ENCODE peak calls at places on chromosomes 2 and 18, in seven cellular contexts. One of them, this sample, is unnamed. For H3K4me1, the result is how much of the 10 kb centered on the place peaks cover.

GRCh38 chr2:219702796-219703545 is 75.5 kb downstream of the SLC4A3 start:
- DNase-seq in spleen: no peak
- DNase-seq in transverse colon: no peak
- DNase-seq in SK-N-SH: no peak
- DNase-seq in stomach: no peak
- DNase-seq in breast epithelium: no peak
- DNase-seq in sigmoid colon: no peak
- DNase-seq in this sample: no peak

GRCh38 chr2:30038419-30038818 is 108.4 kb upstream of the YPEL5 start:
- DNase-seq in spleen: no peak
- DNase-seq in transverse colon: no peak
- DNase-seq in SK-N-SH: no peak
- DNase-seq in stomach: no peak
- DNase-seq in breast epithelium: no peak
- DNase-seq in sigmoid colon: no peak
- DNase-seq in this sample: no peak

GRCh38 chr2:159933727-159934049 is 128.7 kb downstream of the PLA2R1 start:
- DNase-seq in spleen: no peak
- DNase-seq in transverse colon: no peak
- DNase-seq in SK-N-SH: no peak
- DNase-seq in stomach: no peak
- DNase-seq in breast epithelium: no peak
- DNase-seq in sigmoid colon: no peak
- DNase-seq in this sample: no peak

GRCh38 chr2:101204400-101205095 is 48.1 kb upstream of the CNOT11 start:
- DNase-seq in spleen: no peak
- DNase-seq in transverse colon: no peak
- DNase-seq in SK-N-SH: no peak
- DNase-seq in stomach: no peak
- DNase-seq in breast epithelium: no peak
- DNase-seq in sigmoid colon: no peak
- DNase-seq in this sample: no peak

GRCh38 chr2:175167076-175167791 is 769 bp downstream of the ATF2 start:
- DNase-seq in spleen: no peak
- DNase-seq in transverse colon: peak
- DNase-seq in SK-N-SH: peak
- DNase-seq in stomach: no peak
- DNase-seq in breast epithelium: peak
- DNase-seq in sigmoid colon: no peak
- DNase-seq in this sample: no peak

GRCh38 chr18:54392621-54393023 is 34.9 kb downstream of the C18orf54 start:
- DNase-seq in spleen: no peak
- DNase-seq in transverse colon: no peak
- DNase-seq in SK-N-SH: peak
- DNase-seq in stomach: no peak
- DNase-seq in breast epithelium: no peak
- DNase-seq in sigmoid colon: no peak
- DNase-seq in this sample: no peak

GRCh38 chr18:73842795-73843394 is 304.7 kb downstream of the FBXO15 start:
- DNase-seq in spleen: no peak
- DNase-seq in transverse colon: peak
- DNase-seq in SK-N-SH: peak
- DNase-seq in stomach: peak
- DNase-seq in breast epithelium: peak
- DNase-seq in sigmoid colon: no peak
- DNase-seq in this sample: no peak

GRCh38 chr2:162422894-162423293 is 79.0 kb downstream of the GCA start:
- DNase-seq in spleen: no peak
- DNase-seq in transverse colon: no peak
- DNase-seq in SK-N-SH: no peak
- DNase-seq in stomach: no peak
- DNase-seq in breast epithelium: no peak
- DNase-seq in sigmoid colon: no peak
- DNase-seq in this sample: no peak

DNA sequence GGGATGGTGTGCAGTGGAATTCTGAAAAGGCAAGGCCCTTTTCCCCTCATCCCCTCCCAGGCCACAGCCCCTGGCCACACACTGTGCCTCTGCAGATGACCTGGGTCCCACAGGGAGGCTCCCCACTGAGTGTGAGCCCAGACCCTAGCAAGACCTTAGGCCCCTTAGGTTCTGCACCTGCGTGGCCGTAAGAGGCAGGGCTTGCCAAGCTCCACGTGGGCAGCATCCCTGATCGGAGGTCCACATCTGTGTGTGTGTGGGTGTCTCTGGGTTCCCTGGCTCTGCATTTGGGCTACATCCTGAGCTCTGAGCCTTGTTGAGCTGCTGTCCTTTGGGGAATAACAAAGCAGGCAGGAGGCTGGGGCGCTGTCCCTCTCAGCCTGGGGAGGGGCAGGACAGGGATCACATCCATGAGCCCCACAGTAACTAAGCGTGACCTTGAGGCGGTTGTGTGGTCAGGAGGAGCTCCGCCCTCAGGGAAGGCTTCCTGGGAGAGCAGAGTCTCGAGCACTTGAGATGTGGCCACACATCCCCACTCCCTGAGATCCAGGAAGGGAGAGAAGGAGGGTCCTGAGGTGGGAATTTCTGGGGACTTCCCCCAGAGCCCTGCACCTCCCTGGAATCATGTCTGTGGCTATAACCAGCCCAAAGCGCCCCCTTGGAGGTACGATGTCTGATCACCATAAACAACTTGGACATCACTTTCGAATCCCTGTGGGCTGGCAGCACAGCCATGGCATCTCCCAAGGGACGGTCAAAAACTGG is 84.8 kb downstream of the STPG4 start:
- DNase-seq in spleen: no peak
- DNase-seq in transverse colon: no peak
- DNase-seq in SK-N-SH: no peak
- DNase-seq in stomach: no peak
- DNase-seq in breast epithelium: no peak
- DNase-seq in sigmoid colon: no peak
- DNase-seq in this sample: no peak
- TF ChIP-seq CTCF in spleen: no peak
- TF ChIP-seq CTCF in transverse colon: no peak
- TF ChIP-seq CTCF in SK-N-SH: no peak
- TF ChIP-seq CTCF in stomach: no peak
- TF ChIP-seq CTCF in breast epithelium: no peak
- TF ChIP-seq CTCF in sigmoid colon: no peak
- TF ChIP-seq CTCF in this sample: no peak

GRCh38 chr2:46257476-46257875 is 39.7 kb upstream of the EPAS1 start:
- DNase-seq in spleen: no peak
- DNase-seq in transverse colon: no peak
- DNase-seq in SK-N-SH: peak
- DNase-seq in stomach: no peak
- DNase-seq in breast epithelium: no peak
- DNase-seq in sigmoid colon: no peak
- DNase-seq in this sample: no peak

GRCh38 chr2:46256563-46257142 is 40.6 kb upstream of the EPAS1 start:
- DNase-seq in spleen: no peak
- DNase-seq in transverse colon: no peak
- DNase-seq in SK-N-SH: no peak
- DNase-seq in stomach: no peak
- DNase-seq in breast epithelium: no peak
- DNase-seq in sigmoid colon: no peak
- DNase-seq in this sample: no peak

GRCh38 chr2:46249654-46250053 is 47.6 kb upstream of the EPAS1 start:
- DNase-seq in spleen: no peak
- DNase-seq in transverse colon: no peak
- DNase-seq in SK-N-SH: no peak
- DNase-seq in stomach: no peak
- DNase-seq in breast epithelium: no peak
- DNase-seq in sigmoid colon: no peak
- DNase-seq in this sample: no peak

GRCh38 chr2:46254474-46254873 is 42.7 kb upstream of the EPAS1 start:
- DNase-seq in spleen: no peak
- DNase-seq in transverse colon: no peak
- DNase-seq in SK-N-SH: no peak
- DNase-seq in stomach: no peak
- DNase-seq in breast epithelium: no peak
- DNase-seq in sigmoid colon: no peak
- DNase-seq in this sample: no peak

DNA sequence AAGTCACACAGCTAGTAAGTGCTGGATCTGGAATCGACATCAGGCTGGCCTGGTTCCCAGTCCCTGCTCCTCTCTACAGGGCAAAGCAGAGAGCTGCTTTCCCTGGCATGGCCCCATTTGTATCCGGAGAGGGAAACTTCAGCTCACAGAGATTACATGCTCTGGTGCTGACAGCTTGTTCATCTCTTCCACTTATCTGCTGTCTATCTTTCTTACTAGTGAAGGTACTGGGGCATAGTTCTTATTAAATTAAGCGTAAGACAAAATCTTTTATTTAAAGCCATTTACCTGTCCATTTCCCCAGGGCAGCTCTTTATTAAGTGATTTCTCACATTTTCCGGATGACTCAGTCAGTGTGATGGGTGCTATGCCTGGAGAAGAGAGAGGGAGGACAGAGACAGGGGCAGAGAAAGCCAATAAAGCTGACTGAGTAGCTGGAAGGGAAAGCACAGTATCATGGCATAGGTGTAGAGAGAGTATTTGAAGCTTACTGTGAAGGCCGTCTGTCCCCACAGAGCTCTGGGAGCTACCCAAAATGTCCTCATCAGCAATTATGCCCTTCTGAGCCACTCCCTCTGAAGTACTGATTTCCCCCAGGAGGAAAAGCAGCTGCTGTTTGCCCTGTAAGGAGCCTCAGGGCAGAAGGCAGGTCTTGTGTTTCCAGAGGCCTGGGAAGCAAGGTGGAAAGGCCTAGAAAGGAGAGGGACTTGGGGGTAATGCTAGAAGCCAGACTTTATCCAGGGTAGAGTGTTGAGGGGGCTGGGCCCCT is 44.1 kb upstream of the EPAS1 start:
- DNase-seq in spleen: no peak
- DNase-seq in transverse colon: no peak
- DNase-seq in SK-N-SH: peak
- DNase-seq in stomach: no peak
- DNase-seq in breast epithelium: no peak
- DNase-seq in sigmoid colon: no peak
- DNase-seq in this sample: no peak
- H3K4me1 ChIP-seq in spleen: under half
- H3K4me1 ChIP-seq in transverse colon: under half
- H3K4me1 ChIP-seq in SK-N-SH: under half
- H3K4me1 ChIP-seq in stomach: under half
- H3K4me1 ChIP-seq in breast epithelium: under half
- H3K4me1 ChIP-seq in sigmoid colon: under half
- H3K4me1 ChIP-seq in this sample: under half

DNA sequence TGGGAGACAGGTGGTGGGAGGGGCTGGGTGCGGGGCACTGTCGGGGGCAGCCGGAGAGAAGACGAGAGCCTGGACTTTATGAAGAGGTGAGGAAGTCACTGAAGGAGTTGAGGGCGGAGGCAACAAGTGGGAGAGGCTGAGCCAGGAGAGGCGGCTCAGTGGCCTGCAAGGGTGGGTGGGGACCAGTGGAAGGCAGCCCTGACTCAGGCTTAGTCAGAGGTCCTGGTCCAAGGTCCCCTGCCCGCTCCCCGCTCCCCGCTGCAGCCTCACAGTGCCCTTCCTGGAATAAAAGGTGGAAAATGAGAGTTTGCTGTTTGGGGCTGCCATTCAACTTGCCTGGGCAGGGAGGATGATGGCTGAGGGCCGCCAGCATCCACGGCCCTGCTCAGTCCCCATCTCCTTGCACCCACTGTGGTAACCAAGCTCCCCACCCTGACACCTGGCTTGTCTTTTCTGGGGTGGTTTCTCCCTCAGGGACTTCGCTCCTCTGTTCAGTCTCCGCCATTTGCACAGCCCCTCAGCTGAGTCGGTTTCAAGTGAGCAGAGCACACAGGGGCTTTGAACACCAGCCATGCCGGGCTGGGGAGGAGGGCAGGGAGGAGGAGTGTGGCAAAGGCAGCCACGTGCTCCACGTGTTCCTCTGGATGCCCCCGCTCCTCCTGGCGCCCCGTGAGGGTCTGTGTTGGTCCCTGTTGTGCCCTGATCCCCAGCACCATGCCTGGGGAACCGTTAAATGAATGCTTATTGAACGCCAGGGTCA is 13.7 kb upstream of the RALB start:
- DNase-seq in spleen: peak
- DNase-seq in transverse colon: peak
- DNase-seq in SK-N-SH: no peak
- DNase-seq in stomach: peak
- DNase-seq in breast epithelium: no peak
- DNase-seq in sigmoid colon: no peak
- DNase-seq in this sample: no peak
- TF ChIP-seq POLR2AphosphoS5 in spleen: peak
- TF ChIP-seq POLR2AphosphoS5 in transverse colon: peak
- TF ChIP-seq POLR2AphosphoS5 in SK-N-SH: no peak
- TF ChIP-seq POLR2AphosphoS5 in stomach: no peak
- TF ChIP-seq POLR2AphosphoS5 in breast epithelium: no peak
- TF ChIP-seq POLR2AphosphoS5 in sigmoid colon: no peak
- TF ChIP-seq POLR2AphosphoS5 in this sample: peak

GRCh38 chr2:166364476-166365161 is 11.1 kb downstream of the SCN9A start:
- DNase-seq in spleen: no peak
- DNase-seq in transverse colon: no peak
- DNase-seq in SK-N-SH: no peak
- DNase-seq in stomach: no peak
- DNase-seq in breast epithelium: no peak
- DNase-seq in sigmoid colon: no peak
- DNase-seq in this sample: no peak

GRCh38 chr2:166360906-166361305 is 14.8 kb downstream of the SCN9A start:
- DNase-seq in spleen: no peak
- DNase-seq in transverse colon: no peak
- DNase-seq in SK-N-SH: no peak
- DNase-seq in stomach: no peak
- DNase-seq in breast epithelium: no peak
- DNase-seq in sigmoid colon: no peak
- DNase-seq in this sample: no peak

GRCh38 chr2:166360426-166360825 is 15.3 kb downstream of the SCN9A start:
- DNase-seq in spleen: no peak
- DNase-seq in transverse colon: no peak
- DNase-seq in SK-N-SH: no peak
- DNase-seq in stomach: no peak
- DNase-seq in breast epithelium: no peak
- DNase-seq in sigmoid colon: no peak
- DNase-seq in this sample: no peak

GRCh38 chr2:166365239-166365638 is 10.5 kb downstream of the SCN9A start:
- DNase-seq in spleen: no peak
- DNase-seq in transverse colon: no peak
- DNase-seq in SK-N-SH: no peak
- DNase-seq in stomach: no peak
- DNase-seq in breast epithelium: no peak
- DNase-seq in sigmoid colon: no peak
- DNase-seq in this sample: no peak

DNA sequence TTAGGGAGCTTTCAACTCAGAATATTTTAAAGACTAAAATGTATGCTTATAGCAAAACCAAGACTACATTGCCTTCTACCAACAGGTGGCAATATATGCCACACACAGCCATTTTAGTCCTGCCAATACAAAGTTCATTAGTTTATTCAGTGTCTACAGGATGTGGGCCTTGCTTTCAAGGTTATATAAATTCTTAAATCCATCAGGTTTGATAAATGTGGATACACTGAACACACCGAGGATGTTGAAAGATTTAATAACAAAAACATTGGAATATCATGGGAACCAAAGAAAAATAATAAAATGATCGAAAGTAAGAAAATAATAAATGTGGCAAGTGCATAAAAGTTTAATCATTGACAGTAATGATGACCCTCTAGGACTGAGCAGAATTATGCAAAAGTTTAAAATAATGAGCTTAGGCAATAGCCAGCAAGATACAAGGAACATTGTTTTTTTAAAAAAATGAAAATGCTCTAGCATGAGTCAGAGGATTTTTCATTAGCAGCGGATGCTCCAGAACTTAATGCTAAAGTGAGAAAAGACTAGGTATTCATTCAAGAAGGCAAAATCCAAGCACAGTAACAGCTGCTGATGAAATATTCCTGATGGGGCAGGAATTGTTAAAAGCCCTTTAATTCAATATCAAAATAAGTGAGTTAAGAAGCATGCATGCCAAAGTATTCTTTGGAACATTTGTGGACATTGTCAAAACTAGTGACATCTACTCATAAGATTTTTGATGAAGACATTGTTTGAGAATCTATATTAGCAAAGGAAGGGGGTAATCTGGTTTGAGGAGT is 14.2 kb downstream of the SCN9A start:
- DNase-seq in spleen: no peak
- DNase-seq in transverse colon: no peak
- DNase-seq in SK-N-SH: peak
- DNase-seq in stomach: no peak
- DNase-seq in breast epithelium: no peak
- DNase-seq in sigmoid colon: no peak
- DNase-seq in this sample: no peak
- TF ChIP-seq CTCF in spleen: peak
- TF ChIP-seq CTCF in transverse colon: peak
- TF ChIP-seq CTCF in SK-N-SH: peak
- TF ChIP-seq CTCF in stomach: peak
- TF ChIP-seq CTCF in breast epithelium: no peak
- TF ChIP-seq CTCF in sigmoid colon: peak
- TF ChIP-seq CTCF in this sample: no peak

This sample was measured in vagina.